ENCODE peak calls at places on chromosomes 13 and 19, in eight cellular contexts. H is kidney, I is endodermal cell, C is lower lobe of right lung, U is tibial nerve, Y is AG04450, Z is heart right ventricle, G is heart left ventricle. E is an unnamed sample.
A peak's percentile ranks its signal among the peaks of the same experiment; 100 is the strongest.

GRCh38 chr13:49629196-49629938 is 1.1 kb downstream of the ARL11 start:
- DNase-seq in H (no peak), I (no peak), C (no peak), U (no peak), Y (no peak), Z (no peak), G (no peak), E (no peak)

GRCh38 chr19:29269641-29270040 is 56.7 kb upstream of the UQCRFS1 start:
- DNase-seq in H (no peak), I (peak; percentile 53), C (no peak), U (no peak), Y (no peak), Z (no peak), G (no peak), E (no peak)

GRCh38 chr19:2043864-2044708 is 7.0 kb downstream of the MKNK2 start:
- DNase-seq in H (peak; percentile 70), I (peak; percentile 67), C (no peak), U (no peak), Y (no peak), Z (no peak), G (no peak), E (no peak)

GRCh38 chr19:39138221-39139211 is 12.9 kb downstream of the PAK4 start:
- DNase-seq in H (no peak), I (peak; percentile 39), C (no peak), U (no peak), Y (no peak), Z (no peak), G (no peak), E (no peak)

GRCh38 chr13:99067160-99067985 is 89.5 kb upstream of the DOCK9 start:
- DNase-seq in H (no peak), I (no peak), C (no peak), U (no peak), Y (no peak), Z (no peak), G (no peak), E (no peak)

GRCh38 chr13:30362005-30362788 is 54.8 kb upstream of the KATNAL1 start:
- DNase-seq in H (no peak), I (no peak), C (no peak), U (no peak), Y (no peak), Z (no peak), G (no peak), E (no peak)

GRCh38 chr13:93628136-93628535 is 401.5 kb downstream of the GPC6 start:
- DNase-seq in H (no peak), I (no peak), C (no peak), U (no peak), Y (no peak), Z (no peak), G (no peak), E (no peak)

GRCh38 chr19:47428177-47428894 is 9.0 kb upstream of the MEIS3 start:
- DNase-seq in H (peak; percentile 93), I (peak; percentile 100), C (peak; percentile 86), U (peak; percentile 73), Y (peak; percentile 92), Z (peak; percentile 80), G (peak; percentile 90), E (peak; percentile 100)

GRCh38 chr13:113489171-113489548 is 1.4 kb downstream of the DCUN1D2 start:
- DNase-seq in H (no peak), I (peak; percentile 91), C (no peak), U (no peak), Y (no peak), Z (no peak), G (no peak), E (no peak)

GRCh38 chr19:15091918-15092753 is 10.1 kb downstream of the OR1I1 start:
- DNase-seq in H (no peak), I (peak; percentile 67), C (no peak), U (peak; percentile 85), Y (peak; percentile 39), Z (peak; percentile 15), G (no peak), E (peak; percentile 43)

GRCh38 chr19:17721821-17722220 is 2.5 kb downstream of the MAP1S start:
- DNase-seq in H (no peak), I (no peak), C (peak; percentile 88), U (no peak), Y (no peak), Z (peak; percentile 46), G (peak; percentile 74), E (no peak)

GRCh38 chr19:35518313-35518712 is 4.9 kb upstream of the DMKN start:
- DNase-seq in H (no peak), I (no peak), C (no peak), U (no peak), Y (peak; percentile 92), Z (no peak), G (no peak), E (no peak)

GRCh38 chr19:44112802-44113137 is 429 bp upstream of the ZNF225 start:
- DNase-seq in H (no peak), I (no peak), C (no peak), U (no peak), Y (no peak), Z (no peak), G (no peak), E (no peak)

GRCh38 chr19:6632002-6632621 is 37.8 kb downstream of the TNFSF14 start:
- DNase-seq in H (no peak), I (peak; percentile 88), C (no peak), U (peak; percentile 98), Y (no peak), Z (no peak), G (peak; percentile 42), E (peak; percentile 52)

GRCh38 chr19:35555301-35556005 is 8.0 kb downstream of the ATP4A start:
- DNase-seq in H (peak; percentile 44), I (peak; percentile 89), C (no peak), U (no peak), Y (no peak), Z (no peak), G (no peak), E (no peak)

GRCh38 chr13:80284290-80284689 is 56.6 kb downstream of the SPRY2 start:
- DNase-seq in H (no peak), I (no peak), C (no peak), U (no peak), Y (no peak), Z (no peak), G (no peak), E (no peak)

GRCh38 chr13:50127017-50127725 is 111.9 kb downstream of the KCNRG start:
- DNase-seq in H (peak; percentile 86), I (peak; percentile 77), C (peak; percentile 83), U (peak; percentile 59), Y (no peak), Z (peak; percentile 58), G (peak; percentile 61), E (no peak)

GRCh38 chr19:2385053-2385721 is 25.1 kb downstream of the TMPRSS9 start:
- DNase-seq in H (peak; percentile 77), I (peak; percentile 93), C (no peak), U (no peak), Y (peak; percentile 27), Z (no peak), G (no peak), E (peak; percentile 37)

GRCh38 chr19:38375098-38375493 is 725 bp downstream of the PSMD8 start:
- DNase-seq in H (no peak), I (no peak), C (no peak), U (no peak), Y (no peak), Z (no peak), G (no peak), E (no peak)

GRCh38 chr13:98856983-98857382 is 104.5 kb upstream of the SLC15A1 start:
- DNase-seq in H (no peak), I (no peak), C (no peak), U (no peak), Y (no peak), Z (no peak), G (no peak), E (no peak)

DNA sequence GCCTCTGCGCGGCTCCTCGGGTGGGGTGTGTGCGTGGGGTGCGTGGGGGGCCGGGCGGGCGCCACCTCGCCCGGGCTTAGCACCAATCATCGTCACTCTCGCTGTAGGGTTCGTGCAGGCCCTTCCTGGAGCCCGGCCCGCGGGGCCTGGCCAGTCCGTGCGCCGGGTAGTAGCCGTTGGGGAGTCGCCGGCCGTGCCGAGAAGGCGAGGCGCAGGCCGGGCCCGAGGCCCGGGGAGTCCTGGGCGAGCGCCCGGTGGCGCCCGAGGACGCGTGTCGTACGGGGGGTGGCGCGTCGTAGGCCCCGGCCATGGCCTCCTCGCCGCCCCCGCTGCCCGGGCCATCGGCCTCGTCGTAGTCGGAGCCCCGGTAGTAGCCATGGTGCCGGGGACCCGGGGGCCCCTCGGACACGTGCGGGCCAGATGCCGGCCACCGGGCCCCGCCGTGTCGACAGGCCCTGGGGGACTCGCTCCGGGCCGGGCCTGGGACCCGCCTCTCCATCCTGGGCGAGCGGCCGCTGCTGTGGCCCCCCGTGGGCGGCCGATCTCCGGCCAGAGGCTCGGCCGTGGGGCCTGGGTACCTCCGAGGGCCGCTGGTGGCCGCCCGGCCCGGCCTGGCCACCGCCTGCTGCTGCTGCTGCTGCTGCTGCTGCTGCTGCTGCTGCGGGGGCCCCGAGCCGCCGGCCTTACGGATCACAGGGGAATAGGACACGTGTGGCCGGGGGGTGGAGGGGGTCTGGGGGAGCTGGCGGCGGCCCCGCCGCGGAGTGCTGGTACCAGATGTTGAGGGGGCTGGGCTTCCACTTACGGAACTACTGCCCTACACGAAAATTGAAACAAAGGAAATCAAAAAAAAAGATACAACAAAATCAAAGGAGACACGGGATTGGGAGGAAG is 57.3 kb downstream of the IER2 start:
- DNase-seq in H (peak; percentile 89), I (peak; percentile 48), C (peak; percentile 55), U (no peak), Y (no peak), Z (peak; percentile 56), G (peak; percentile 45), E (no peak)
- H3K4me3 ChIP-seq in H (peak overlapping the region; percentile 57), I (no peak overlapping the region), C (peak overlapping the region; percentile 56), U (peak overlapping the region; percentile 50), Y (peak overlapping the region; percentile 25), Z (peak overlapping the region; percentile 54), G (peak overlapping the region; percentile 57), E (no peak overlapping the region)

GRCh38 chr13:44155422-44156293 is 218.0 kb upstream of the SERP2 start:
- DNase-seq in H (peak; percentile 63), I (peak; percentile 69), C (peak; percentile 56), U (peak; percentile 59), Y (no peak), Z (peak; percentile 40), G (peak; percentile 55), E (no peak)
- H3K27ac ChIP-seq in H (no peak overlapping the region), I (no peak overlapping the region), C (peak overlapping the region; percentile 25), U (peak overlapping the region; percentile 72), Y (no peak overlapping the region), Z (no peak overlapping the region), G (peak overlapping the region; percentile 81), E (no peak overlapping the region)

GRCh38 chr19:58056261-58056660 is 2.8 kb upstream of the ZNF135 start:
- DNase-seq in H (peak; percentile 26), I (no peak), C (no peak), U (no peak), Y (no peak), Z (no peak), G (no peak), E (no peak)
- H3K9me3 ChIP-seq in H (peaks cover 9% of the 10 kb centered on the region), I (peaks cover 17% of the 10 kb centered on the region), C (peaks cover 3% of the 10 kb centered on the region), U (peaks cover 2% of the 10 kb centered on the region), Y (peaks cover 93% of the 10 kb centered on the region), Z (no peaks in the 10 kb centered on the region), G (no peaks in the 10 kb centered on the region), E (peaks cover 2% of the 10 kb centered on the region)

DNA sequence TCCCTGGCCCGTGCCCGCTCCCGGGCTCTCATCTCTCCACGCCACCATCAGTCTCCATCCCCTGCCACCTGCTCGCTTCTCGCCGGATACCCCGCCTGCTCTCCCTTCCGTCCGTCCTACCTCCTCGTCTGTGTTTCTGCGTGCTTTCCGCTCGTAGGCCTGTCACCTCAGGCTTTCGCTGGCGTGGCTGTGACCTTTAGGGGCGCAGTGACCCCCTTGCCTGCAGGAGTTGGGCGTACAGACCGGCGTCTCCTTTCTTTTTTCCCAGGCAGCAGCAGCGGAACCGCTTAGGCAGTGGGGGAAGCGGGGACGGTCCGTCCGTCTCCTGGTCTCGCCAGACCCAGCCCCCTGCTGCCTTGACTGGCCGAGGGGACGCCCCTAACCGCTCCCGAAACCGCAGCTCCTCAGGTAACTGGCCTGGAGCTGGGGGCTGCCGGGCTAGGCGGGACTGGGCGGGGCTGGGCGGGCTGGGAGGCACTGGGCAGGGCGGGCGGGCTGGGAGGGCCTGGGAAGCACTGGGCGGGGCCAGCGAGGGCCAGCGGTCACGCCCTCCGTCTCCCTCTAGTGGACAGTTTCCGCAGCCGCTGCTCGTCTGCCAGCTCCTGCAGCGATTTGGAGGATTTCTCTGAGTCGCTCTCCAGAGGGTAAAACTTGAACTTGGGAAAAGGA is 6.3 kb downstream of the PGLYRP1 start:
- DNase-seq in H (peak; percentile 89), I (peak; percentile 96), C (peak; percentile 89), U (peak; percentile 62), Y (peak; percentile 20), Z (peak; percentile 84), G (peak; percentile 80), E (no peak)
- H3K4me3 ChIP-seq in H (peak overlapping the region; percentile 65), I (peak overlapping the region; percentile 70), C (peak overlapping the region; percentile 73), U (peak overlapping the region; percentile 67), Y (peak overlapping the region; percentile 59), Z (peak overlapping the region; percentile 81), G (peak overlapping the region; percentile 74), E (peak overlapping the region; percentile 17)